ENCODE peak calls at places on chromosomes 6 and 20, in six cellular contexts. V is fibroblast of mammary gland, K is neural progenitor cell, J is tibial artery, H is Panc1, P is sigmoid colon. A is an unnamed sample.

GRCh38 chr6:149840345-149841075 is 23.6 kb downstream of the LRP11 start:
- DNase-seq in V (peak; percentile 91), K (peak; percentile 56), J (peak; percentile 85), H (peak; percentile 62), P (peak; percentile 81), A (peak; percentile 60)

GRCh38 chr6:75424610-75425548 is 68.7 kb downstream of the FILIP1 start:
- DNase-seq in V (no peak), K (no peak), J (no peak), H (no peak), P (no peak), A (no peak)

GRCh38 chr6:32081168-32081624 is 27.9 kb downstream of the TNXB start:
- DNase-seq in V (peak; percentile 88), K (no peak), J (peak; percentile 90), H (no peak), P (peak; percentile 93), A (peak; percentile 83)

GRCh38 chr6:117165921-117166499 is 99.3 kb upstream of the VGLL2 start:
- DNase-seq in V (no peak), K (no peak), J (no peak), H (no peak), P (no peak), A (no peak)

GRCh38 chr20:33650111-33650752 is 11.9 kb upstream of the C20orf144 start:
- DNase-seq in V (no peak), K (no peak), J (no peak), H (no peak), P (peak; percentile 60), A (no peak)

GRCh38 chr20:62069741-62070216 is 4.1 kb upstream of the TAF4 start:
- DNase-seq in V (peak; percentile 89), K (no peak), J (no peak), H (no peak), P (no peak), A (peak; percentile 31)

GRCh38 chr20:13995086-13995665 is at the start of gene MACROD2:
- DNase-seq in V (peak; percentile 84), K (peak; percentile 98), J (peak; percentile 93), H (peak; percentile 7), P (peak; percentile 95), A (peak; percentile 86)

GRCh38 chr6:10297825-10298224 is 117.0 kb downstream of the TFAP2A start:
- DNase-seq in V (no peak), K (no peak), J (no peak), H (no peak), P (no peak), A (no peak)

GRCh38 chr20:37310951-37311350 is 21.5 kb downstream of the MANBAL start:
- DNase-seq in V (no peak), K (no peak), J (no peak), H (no peak), P (peak; percentile 63), A (no peak)

GRCh38 chr6:169962604-169963469 is 211.4 kb downstream of the ERMARD start:
- DNase-seq in V (no peak), K (no peak), J (peak; percentile 52), H (no peak), P (peak; percentile 60), A (no peak)

GRCh38 chr6:26232950-26233607 is 131.9 kb upstream of the BTN3A2 start:
- DNase-seq in V (no peak), K (peak; percentile 39), J (no peak), H (no peak), P (no peak), A (no peak)

GRCh38 chr6:97586344-97586743 is 303.3 kb upstream of the MMS22L start:
- DNase-seq in V (peak; percentile 3), K (peak; percentile 57), J (no peak), H (no peak), P (no peak), A (peak; percentile 3)

GRCh38 chr6:26033942-26034354 is 53.3 kb upstream of the HFE start:
- DNase-seq in V (no peak), K (peak; percentile 57), J (no peak), H (no peak), P (no peak), A (no peak)

GRCh38 chr6:32074996-32075532 is 34.1 kb downstream of the TNXB start:
- DNase-seq in V (peak; percentile 20), K (no peak), J (no peak), H (no peak), P (no peak), A (peak; percentile 24)

GRCh38 chr20:32536861-32537656 is 48.1 kb downstream of the NOL4L start:
- DNase-seq in V (no peak), K (peak; percentile 39), J (no peak), H (no peak), P (no peak), A (no peak)

GRCh38 chr6:165858571-165858970 is 195.5 kb upstream of the PDE10A start:
- DNase-seq in V (no peak), K (peak; percentile 44), J (no peak), H (no peak), P (no peak), A (peak; percentile 36)
- TF ChIP-seq CTCF in V (peak; percentile 14), K (peak; percentile 53), J (no peak), H (peak; percentile 46), P (no peak), A (peak; percentile 29)

GRCh38 chr6:55276745-55277627 is 50.3 kb upstream of the GFRAL start:
- DNase-seq in V (peak; percentile 74), K (peak; percentile 71), J (no peak), H (peak; percentile 42), P (no peak), A (peak; percentile 27)
- TF ChIP-seq CTCF in V (peak; percentile 71), K (peak; percentile 77), J (peak; percentile 30), H (peak; percentile 76), P (peak; percentile 30), A (peak; percentile 74)

GRCh38 chr20:10179574-10180298 is 38.9 kb upstream of the SNAP25 start:
- DNase-seq in V (peak; percentile 22), K (peak; percentile 53), J (no peak), H (no peak), P (no peak), A (peak; percentile 20)
- TF ChIP-seq CTCF in V (peak; percentile 52), K (peak; percentile 71), J (no peak), H (peak; percentile 54), P (no peak), A (peak; percentile 83)

GRCh38 chr20:63441777-63442493 is 30.5 kb downstream of the KCNQ2 start:
- DNase-seq in V (peak; percentile 21), K (peak; percentile 54), J (no peak), H (no peak), P (no peak), A (peak; percentile 34)
- TF ChIP-seq CTCF in V (peak; percentile 26), K (peak; percentile 43), J (no peak), H (peak; percentile 78), P (no peak), A (peak; percentile 39)

A was measured in brain microvascular endothelial cell.